ENCODE peak calls at places on chromosomes 2 and 18, in five cellular contexts. A, S, N, E and Y are unnamed samples. For H3K4me1 and H3K9me3, the result is how much of the 10 kb centered on the place peaks cover.

GRCh38 chr2:188610827-188611226 is 319.2 kb downstream of the GULP1 start:
- DNase-seq in A (peak), S (no peak), N (no peak), E (peak), Y (no peak)

GRCh38 chr2:9102861-9103662 is 99.6 kb upstream of the MBOAT2 start:
- DNase-seq in A (no peak), S (peak), N (peak), E (peak), Y (peak)

GRCh38 chr18:74290831-74291770 is 662 bp downstream of the CYB5A start:
- DNase-seq in A (no peak), S (peak), N (peak), E (no peak), Y (peak)

GRCh38 chr2:120574620-120575019 is 161.0 kb upstream of the GLI2 start:
- DNase-seq in A (no peak), S (no peak), N (no peak), E (no peak), Y (peak)

GRCh38 chr2:130864830-130865229 is 28.1 kb downstream of the ARHGEF4 start:
- DNase-seq in A (peak), S (no peak), N (peak), E (no peak), Y (no peak)

GRCh38 chr2:220076734-220077133 is 449.3 kb downstream of the SLC4A3 start:
- DNase-seq in A (peak), S (peak), N (no peak), E (no peak), Y (no peak)

GRCh38 chr2:65392609-65393008 is 39.8 kb downstream of the SPRED2 start:
- DNase-seq in A (no peak), S (no peak), N (no peak), E (no peak), Y (no peak)

GRCh38 chr2:128308889-128309288 is 9.8 kb downstream of the HS6ST1 start:
- DNase-seq in A (no peak), S (no peak), N (no peak), E (no peak), Y (peak)

GRCh38 chr2:101679037-101679726 is 18.3 kb upstream of the MAP4K4 start:
- DNase-seq in A (peak), S (no peak), N (no peak), E (peak), Y (no peak)

GRCh38 chr2:240994161-240994896 is 4.1 kb upstream of the SNED1 start:
- DNase-seq in A (no peak), S (no peak), N (no peak), E (no peak), Y (peak)

GRCh38 chr2:100320547-100321180 is 1.6 kb downstream of the LONRF2 start:
- DNase-seq in A (no peak), S (no peak), N (no peak), E (no peak), Y (no peak)

GRCh38 chr18:57426187-57426586 is 9.0 kb upstream of the ONECUT2 start:
- DNase-seq in A (no peak), S (no peak), N (no peak), E (no peak), Y (no peak)

GRCh38 chr18:30271716-30272115 is 770.8 kb downstream of the DSC3 start:
- DNase-seq in A (no peak), S (peak), N (no peak), E (no peak), Y (no peak)

GRCh38 chr2:190649035-190649797 is at the start of gene NAB1:
- DNase-seq in A (peak), S (peak), N (peak), E (peak), Y (peak)

GRCh38 chr2:152320166-152320565 is 14.8 kb upstream of the FMNL2 start:
- DNase-seq in A (peak), S (no peak), N (no peak), E (peak), Y (no peak)

GRCh38 chr2:54648256-54648655 is 75.2 kb upstream of the EML6 start:
- DNase-seq in A (no peak), S (no peak), N (no peak), E (no peak), Y (no peak)

GRCh38 chr18:21145371-21145770 is 33.8 kb upstream of the ROCK1 start:
- DNase-seq in A (no peak), S (no peak), N (no peak), E (no peak), Y (no peak)

GRCh38 chr2:115200016-115200415 is 757.6 kb downstream of the DPP10 start:
- DNase-seq in A (no peak), S (no peak), N (no peak), E (peak), Y (no peak)

GRCh38 chr2:214856116-214856515 is 46.6 kb upstream of the BARD1 start:
- DNase-seq in A (peak), S (no peak), N (no peak), E (no peak), Y (no peak)

GRCh38 chr2:238426568-238427434 is at the start of gene ASB1:
- DNase-seq in A (peak), S (peak), N (peak), E (peak), Y (peak)

GRCh38 chr18:12478269-12479057 is 70.7 kb downstream of the PRELID3A start:
- DNase-seq in A (no peak), S (no peak), N (no peak), E (peak), Y (no peak)

GRCh38 chr2:230473378-230473777 is 57.4 kb downstream of the SP100 start:
- DNase-seq in A (no peak), S (no peak), N (no peak), E (no peak), Y (no peak)

GRCh38 chr2:237540823-237541222 is 25.6 kb upstream of the PRLH start:
- DNase-seq in A (peak), S (no peak), N (peak), E (no peak), Y (no peak)

GRCh38 chr2:44495035-44495434 is 133.3 kb downstream of the CAMKMT start:
- DNase-seq in A (no peak), S (no peak), N (no peak), E (no peak), Y (no peak)

GRCh38 chr2:217695033-217695520 is 307.7 kb downstream of the TNS1 start:
- DNase-seq in A (peak), S (no peak), N (no peak), E (peak), Y (no peak)

GRCh38 chr2:159549234-159549633 is 67.1 kb downstream of the BAZ2B start:
- DNase-seq in A (peak), S (no peak), N (no peak), E (peak), Y (no peak)

GRCh38 chr2:33024758-33025157 is 78.0 kb downstream of the LTBP1 start:
- DNase-seq in A (no peak), S (no peak), N (no peak), E (no peak), Y (no peak)

GRCh38 chr2:205734436-205734835 is 52.1 kb downstream of the NRP2 start:
- DNase-seq in A (peak), S (peak), N (no peak), E (peak), Y (no peak)

GRCh38 chr18:11544060-11544633 is 65.2 kb upstream of the SLC35G4 start:
- DNase-seq in A (no peak), S (no peak), N (no peak), E (no peak), Y (no peak)

GRCh38 chr2:39620067-39620466 is 45.6 kb upstream of the TMEM178A start:
- DNase-seq in A (peak), S (no peak), N (peak), E (peak), Y (no peak)

GRCh38 chr2:237298323-237299118 is 115.4 kb downstream of the COL6A3 start:
- DNase-seq in A (peak), S (no peak), N (no peak), E (peak), Y (peak)

GRCh38 chr2:70115646-70116442 is 28.6 kb downstream of the PCBP1 start:
- DNase-seq in A (no peak), S (no peak), N (no peak), E (no peak), Y (no peak)

GRCh38 chr2:62573137-62573731 is 67.2 kb upstream of the TMEM17 start:
- DNase-seq in A (peak), S (no peak), N (no peak), E (no peak), Y (no peak)

GRCh38 chr2:174692256-174692830 is 71.9 kb downstream of the CHRNA1 start:
- DNase-seq in A (peak), S (no peak), N (no peak), E (no peak), Y (no peak)

GRCh38 chr2:153163055-153163454 is 315.5 kb downstream of the RPRM start:
- DNase-seq in A (no peak), S (peak), N (no peak), E (no peak), Y (no peak)

GRCh38 chr2:176545627-176546026 is 276.4 kb downstream of the MTX2 start:
- DNase-seq in A (no peak), S (no peak), N (no peak), E (no peak), Y (no peak)

GRCh38 chr2:240069846-240070245 is 16.5 kb upstream of the OR6B3 start:
- DNase-seq in A (no peak), S (no peak), N (no peak), E (peak), Y (no peak)

GRCh38 chr2:3728104-3729054 is 25.0 kb downstream of the DCDC2C start:
- DNase-seq in A (peak), S (peak), N (no peak), E (peak), Y (no peak)

GRCh38 chr2:220043993-220044335 is 416.5 kb downstream of the SLC4A3 start:
- DNase-seq in A (no peak), S (no peak), N (no peak), E (peak), Y (no peak)

DNA sequence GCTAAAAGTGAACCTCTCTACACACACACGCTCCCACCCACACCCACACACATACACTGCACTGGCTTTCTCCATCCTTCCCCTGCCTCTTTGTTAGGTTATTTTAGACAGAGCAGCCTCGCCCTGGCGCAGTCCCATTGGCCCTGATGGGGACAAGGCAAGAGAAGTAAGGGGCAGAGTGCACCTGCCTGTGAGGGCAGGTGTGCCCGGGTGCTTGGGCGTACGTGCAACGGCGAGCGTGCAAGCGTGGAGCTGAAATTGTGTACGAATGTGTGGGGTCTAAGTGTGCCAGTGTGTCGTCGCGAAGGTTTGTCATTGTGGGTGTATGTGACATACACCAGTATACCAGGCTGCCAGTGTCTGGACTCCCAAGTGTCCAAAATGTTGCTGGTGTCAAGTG is 514 bp downstream of the LRATD1 start:
- DNase-seq in A (no peak), S (peak), N (peak), E (peak), Y (peak)
- H3K9ac ChIP-seq in A (no peak), S (no peak), N (peak), E (peak), Y (peak)

GRCh38 chr2:20203072-20203471 is 21.9 kb downstream of the SDC1 start:
- DNase-seq in A (no peak), S (no peak), N (no peak), E (no peak), Y (no peak)
- H3K4me1 ChIP-seq in A (under half), S (under half), N (under half), E (under half), Y (under half)

DNA sequence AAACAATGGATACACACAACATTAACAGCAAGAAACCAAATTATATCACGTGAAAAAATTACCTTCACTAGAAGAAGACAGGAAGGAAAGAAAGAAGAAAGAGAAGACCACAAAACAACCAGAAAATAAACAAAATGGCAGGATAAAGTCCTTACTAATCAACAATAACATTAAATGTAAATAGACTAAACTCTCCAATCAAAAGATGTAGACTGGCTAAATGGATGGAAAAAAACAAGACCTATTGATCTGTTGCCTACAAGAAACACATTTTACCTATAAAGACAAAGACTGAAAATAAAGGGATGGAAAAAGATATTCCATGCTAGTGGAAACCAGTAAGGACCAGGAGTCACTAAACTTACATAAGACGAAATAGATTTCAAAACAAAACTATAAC is 167.0 kb upstream of the ZC3H15 start:
- DNase-seq in A (no peak), S (no peak), N (no peak), E (no peak), Y (no peak)
- H3K9me3 ChIP-seq in A (under half), S (under half), N (under half), E (under half), Y (under half)

DNA sequence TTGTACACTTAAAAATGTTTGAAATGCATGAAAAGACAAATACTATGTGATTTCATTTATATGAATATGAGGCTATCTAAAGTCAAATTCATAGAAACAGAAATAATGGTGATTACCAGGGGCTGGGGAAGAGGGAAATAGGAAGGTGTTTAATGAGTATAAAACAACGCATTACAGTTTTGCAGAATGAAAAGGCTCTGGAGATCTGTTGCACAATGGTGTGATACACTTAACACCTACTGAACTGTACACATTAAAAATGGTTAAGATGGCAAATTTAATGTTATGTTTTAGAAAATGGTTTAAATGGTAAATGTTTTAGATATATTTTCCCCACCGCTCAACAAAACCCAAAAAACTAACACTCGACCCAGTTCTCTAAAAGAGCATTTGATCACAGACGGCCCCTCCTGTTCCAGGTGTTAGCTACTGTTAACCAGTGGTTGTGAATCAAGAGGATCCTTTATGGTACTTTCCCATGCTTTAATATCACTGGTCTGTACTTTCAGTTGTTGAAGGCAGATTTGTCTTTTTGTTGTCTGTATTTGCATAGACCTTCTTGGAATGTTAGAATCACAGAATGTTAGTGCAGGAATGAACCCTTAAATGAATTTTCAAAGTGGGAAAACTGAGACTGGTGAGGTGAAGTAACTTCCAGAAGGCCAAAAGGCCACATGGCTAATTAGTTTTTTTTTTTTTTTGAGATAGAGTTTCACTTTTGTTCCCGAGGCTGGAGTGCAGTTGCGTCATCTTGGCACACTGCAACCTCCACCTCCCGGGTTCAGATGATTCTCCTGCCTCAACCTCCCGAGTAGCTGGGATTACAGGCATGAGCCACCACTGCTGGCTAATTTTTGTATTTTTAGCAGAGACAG is 10.2 kb downstream of the RAB10 start:
- DNase-seq in A (no peak), S (no peak), N (peak), E (peak), Y (no peak)
- H3K9ac ChIP-seq in A (no peak), S (no peak), N (no peak), E (peak), Y (no peak)

GRCh38 chr2:84970956-84971798 is at the start of gene KCMF1:
- DNase-seq in A (peak), S (peak), N (peak), E (peak), Y (peak)
- H3K4me1 ChIP-seq in A (under half), S (under half), N (under half), E (under half), Y (under half)

DNA sequence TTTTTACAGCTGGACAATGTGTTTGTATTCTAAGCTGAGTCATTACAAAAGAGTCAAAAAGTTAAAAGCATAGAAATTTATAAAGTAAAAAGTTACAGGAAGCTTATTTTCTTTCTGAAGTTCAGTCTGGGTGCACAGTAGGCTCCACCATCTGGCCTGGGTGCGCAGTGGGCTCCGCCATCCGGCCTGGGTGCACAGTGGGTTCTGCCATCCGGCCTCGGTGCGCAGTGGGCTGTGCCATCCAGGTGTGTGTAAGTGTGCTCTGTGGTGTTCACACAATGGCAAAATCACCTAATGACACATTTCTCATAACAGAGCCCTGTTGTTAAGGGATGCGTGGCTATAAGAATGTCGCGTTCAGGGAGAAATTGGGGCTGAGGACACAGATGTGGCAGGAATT is 195.5 kb downstream of the ANKRD30B start:
- DNase-seq in A (no peak), S (no peak), N (no peak), E (no peak), Y (peak)
- H3K9me3 ChIP-seq in A (under half), S (under half), N (under half), E (under half), Y (under half)

GRCh38 chr18:44781890-44782289 is 101.2 kb downstream of the SETBP1 start:
- DNase-seq in A (peak), S (peak), N (no peak), E (peak), Y (no peak)

GRCh38 chr18:44778788-44779187 is 98.1 kb downstream of the SETBP1 start:
- DNase-seq in A (no peak), S (peak), N (no peak), E (no peak), Y (no peak)

GRCh38 chr18:44782617-44783016 is 101.9 kb downstream of the SETBP1 start:
- DNase-seq in A (no peak), S (no peak), N (no peak), E (no peak), Y (no peak)

GRCh38 chr18:44777429-44778192 is 96.9 kb downstream of the SETBP1 start:
- DNase-seq in A (no peak), S (no peak), N (no peak), E (no peak), Y (no peak)

GRCh38 chr18:44779893-44780292 is 99.2 kb downstream of the SETBP1 start:
- DNase-seq in A (no peak), S (no peak), N (no peak), E (no peak), Y (no peak)
- H3K9ac ChIP-seq in A (no peak), S (no peak), N (no peak), E (no peak), Y (no peak)

DNA sequence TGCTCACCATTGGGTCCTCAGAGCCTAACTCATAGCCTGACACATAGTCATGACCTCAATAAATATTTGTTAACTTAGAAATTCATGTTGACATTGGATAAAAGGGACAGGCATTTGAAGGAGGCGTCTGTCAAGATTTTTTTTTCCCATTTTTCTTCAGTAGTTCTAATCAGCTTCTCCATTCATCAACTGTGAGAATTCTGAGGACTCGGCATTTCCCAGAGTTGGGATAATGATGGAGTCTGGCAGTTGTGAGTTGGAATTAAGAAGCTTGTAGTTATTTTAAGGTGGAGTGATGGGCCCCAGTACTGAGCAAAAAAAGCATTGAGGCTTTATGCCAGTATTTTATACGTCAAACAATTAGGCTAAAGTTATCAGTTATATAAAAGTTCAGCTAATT is 4.6 kb downstream of the SPATS2L start:
- DNase-seq in A (no peak), S (no peak), N (no peak), E (no peak), Y (no peak)
- H3K4me1 ChIP-seq in A (under half), S (under half), N (under half), E (under half), Y (under half)

DNA sequence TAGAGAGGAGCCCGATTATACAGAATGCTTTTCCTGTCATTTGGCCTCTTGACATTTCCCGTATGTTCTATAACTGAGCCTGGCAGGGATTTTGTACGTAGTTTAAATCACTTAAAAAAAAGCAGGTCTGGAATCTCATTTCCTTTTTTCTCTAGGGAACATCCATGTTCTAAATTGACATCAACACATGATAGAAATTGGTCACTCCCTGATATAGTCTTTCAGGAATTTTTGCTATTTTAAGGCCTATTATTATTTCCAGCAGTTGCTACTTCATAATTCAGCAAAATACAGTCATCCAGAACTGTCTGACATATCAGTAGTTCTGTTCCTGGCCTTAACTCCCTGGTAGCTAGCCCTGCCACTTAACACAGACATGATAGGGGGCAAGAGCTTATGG is 565.7 kb upstream of the ZEB2 start:
- DNase-seq in A (peak), S (no peak), N (no peak), E (peak), Y (no peak)
- H3K9me3 ChIP-seq in A (under half), S (under half), N (under half), E (under half), Y (under half)

GRCh38 chr2:170152421-170152820 is 25.5 kb upstream of the MYO3B start:
- DNase-seq in A (no peak), S (no peak), N (no peak), E (no peak), Y (no peak)

GRCh38 chr2:170156592-170156991 is 21.4 kb upstream of the MYO3B start:
- DNase-seq in A (peak), S (no peak), N (no peak), E (peak), Y (no peak)

GRCh38 chr2:170155723-170156253 is 22.2 kb upstream of the MYO3B start:
- DNase-seq in A (no peak), S (no peak), N (no peak), E (no peak), Y (no peak)

GRCh38 chr2:170157025-170157684 is 20.8 kb upstream of the MYO3B start:
- DNase-seq in A (peak), S (no peak), N (no peak), E (peak), Y (no peak)

GRCh38 chr2:170155022-170155722 is 22.8 kb upstream of the MYO3B start:
- DNase-seq in A (peak), S (peak), N (no peak), E (peak), Y (no peak)
- H3K9ac ChIP-seq in A (no peak), S (no peak), N (no peak), E (peak), Y (no peak)